ENCODE peak calls at places on chromosomes 11 and 22, in five cellular contexts. One of them, this sample, is unnamed.

GRCh38 chr11:85823816-85824215 is 12.9 kb upstream of the SYTL2 start:
- DNase-seq in NCI-H1092 treated with DMSO at 0.1 percent for 48 hours: no peak
- DNase-seq in posterior cingulate gyrus: no peak
- DNase-seq in prostate gland: no peak
- DNase-seq in SJSA1: peak; percentile 69
- DNase-seq in this sample: no peak

GRCh38 chr11:6285019-6285418 is 25.4 kb downstream of the CCKBR start:
- DNase-seq in prostate gland: no peak
- DNase-seq in posterior cingulate gyrus: no peak
- DNase-seq in SJSA1: no peak
- DNase-seq in NCI-H1092 treated with DMSO at 0.1 percent for 48 hours: no peak
- DNase-seq in this sample: no peak

GRCh38 chr11:66008468-66009101 is 3.2 kb upstream of the CST6 start:
- DNase-seq in prostate gland: no peak
- DNase-seq in posterior cingulate gyrus: no peak
- DNase-seq in SJSA1: no peak
- DNase-seq in NCI-H1092 treated with DMSO at 0.1 percent for 48 hours: no peak
- DNase-seq in this sample: no peak

GRCh38 chr11:72446929-72447753 is 12.8 kb upstream of the CLPB start:
- DNase-seq in SJSA1: no peak
- DNase-seq in posterior cingulate gyrus: no peak
- DNase-seq in prostate gland: peak; percentile 8
- DNase-seq in NCI-H1092 treated with DMSO at 0.1 percent for 48 hours: peak; percentile 78
- DNase-seq in this sample: peak; percentile 67

GRCh38 chr22:39152024-39152510 is 413 bp downstream of the CBX7 start:
- DNase-seq in NCI-H1092 treated with DMSO at 0.1 percent for 48 hours: no peak
- DNase-seq in SJSA1: no peak
- DNase-seq in posterior cingulate gyrus: no peak
- DNase-seq in prostate gland: no peak
- DNase-seq in this sample: no peak

GRCh38 chr22:37768273-37768672 is 39.5 kb upstream of the GCAT start:
- DNase-seq in posterior cingulate gyrus: no peak
- DNase-seq in SJSA1: no peak
- DNase-seq in NCI-H1092 treated with DMSO at 0.1 percent for 48 hours: no peak
- DNase-seq in prostate gland: no peak
- DNase-seq in this sample: no peak

GRCh38 chr11:11218287-11218986 is 134.6 kb downstream of the CSNK2A3 start:
- DNase-seq in SJSA1: no peak
- DNase-seq in NCI-H1092 treated with DMSO at 0.1 percent for 48 hours: no peak
- DNase-seq in posterior cingulate gyrus: no peak
- DNase-seq in prostate gland: peak; percentile 37
- DNase-seq in this sample: no peak

GRCh38 chr22:45717787-45718186 is 46.2 kb downstream of the ATXN10 start:
- DNase-seq in SJSA1: no peak
- DNase-seq in NCI-H1092 treated with DMSO at 0.1 percent for 48 hours: no peak
- DNase-seq in prostate gland: no peak
- DNase-seq in posterior cingulate gyrus: no peak
- DNase-seq in this sample: no peak

GRCh38 chr11:113202431-113202830 is 112.0 kb upstream of the TTC12 start:
- DNase-seq in SJSA1: no peak
- DNase-seq in posterior cingulate gyrus: no peak
- DNase-seq in prostate gland: no peak
- DNase-seq in NCI-H1092 treated with DMSO at 0.1 percent for 48 hours: no peak
- DNase-seq in this sample: no peak

GRCh38 chr11:119091966-119092879 is 7.5 kb downstream of the HMBS start:
- DNase-seq in posterior cingulate gyrus: no peak
- DNase-seq in SJSA1: no peak
- DNase-seq in NCI-H1092 treated with DMSO at 0.1 percent for 48 hours: no peak
- DNase-seq in prostate gland: no peak
- DNase-seq in this sample: no peak

GRCh38 chr11:107929611-107930200 is 1.5 kb downstream of the RAB39A start:
- DNase-seq in posterior cingulate gyrus: no peak
- DNase-seq in NCI-H1092 treated with DMSO at 0.1 percent for 48 hours: no peak
- DNase-seq in SJSA1: no peak
- DNase-seq in prostate gland: no peak
- DNase-seq in this sample: peak; percentile 53

GRCh38 chr11:13778345-13778744 is 109.9 kb downstream of the FAR1 start:
- DNase-seq in NCI-H1092 treated with DMSO at 0.1 percent for 48 hours: no peak
- DNase-seq in SJSA1: no peak
- DNase-seq in prostate gland: no peak
- DNase-seq in posterior cingulate gyrus: no peak
- DNase-seq in this sample: no peak

GRCh38 chr11:62217191-62217748 is 8.8 kb downstream of the SCGB2A1 start:
- DNase-seq in posterior cingulate gyrus: no peak
- DNase-seq in prostate gland: no peak
- DNase-seq in SJSA1: no peak
- DNase-seq in NCI-H1092 treated with DMSO at 0.1 percent for 48 hours: peak; percentile 9
- DNase-seq in this sample: peak; percentile 32

GRCh38 chr11:115488945-115489344 is 15.3 kb downstream of the CADM1 start:
- DNase-seq in prostate gland: no peak
- DNase-seq in posterior cingulate gyrus: no peak
- DNase-seq in SJSA1: no peak
- DNase-seq in NCI-H1092 treated with DMSO at 0.1 percent for 48 hours: no peak
- DNase-seq in this sample: no peak

GRCh38 chr11:104731890-104732289 is 166.4 kb downstream of the CASP12 start:
- DNase-seq in prostate gland: no peak
- DNase-seq in posterior cingulate gyrus: no peak
- DNase-seq in SJSA1: no peak
- DNase-seq in NCI-H1092 treated with DMSO at 0.1 percent for 48 hours: no peak
- DNase-seq in this sample: no peak

GRCh38 chr22:25051073-25051472 is 98.6 kb downstream of the KIAA1671 start:
- DNase-seq in SJSA1: no peak
- DNase-seq in NCI-H1092 treated with DMSO at 0.1 percent for 48 hours: no peak
- DNase-seq in prostate gland: no peak
- DNase-seq in posterior cingulate gyrus: no peak
- DNase-seq in this sample: no peak

GRCh38 chr11:123143921-123144320 is 51.1 kb downstream of the CLMP start:
- DNase-seq in prostate gland: no peak
- DNase-seq in posterior cingulate gyrus: no peak
- DNase-seq in NCI-H1092 treated with DMSO at 0.1 percent for 48 hours: no peak
- DNase-seq in SJSA1: no peak
- DNase-seq in this sample: no peak